ENCODE peak calls at places on chromosomes 11 and 22, in seven cellular contexts. N is NCI-H1048; M is HFFc6; W is NT2/D1; E is CD8-positive, alpha-beta T cell; U is left ventricle myocardium inferior; T is cerebellar cortex. F is an unnamed sample.

GRCh38 chr11:75996523-75997272 is 181.7 kb downstream of the UVRAG start:
- DNase-seq in T (no peak), E (no peak), U (no peak), N (no peak), M (no peak), W (no peak), F (no peak)

GRCh38 chr22:20084547-20085413 is 4.7 kb downstream of the DGCR8 start:
- DNase-seq in E (no peak), M (no peak), N (peak), W (no peak), U (no peak), T (no peak), F (peak)

GRCh38 chr11:80487952-80488351 is 1047.1 kb upstream of the TENM4 start:
- DNase-seq in E (no peak), U (no peak), M (no peak), W (no peak), T (no peak), N (no peak), F (no peak)

GRCh38 chr11:115561116-115561515 is 56.9 kb upstream of the CADM1 start:
- DNase-seq in W (no peak), U (no peak), T (no peak), N (no peak), M (no peak), E (no peak), F (no peak)

GRCh38 chr11:76838422-76839068 is 22.2 kb upstream of the ACER3 start:
- DNase-seq in E (no peak), U (no peak), W (no peak), M (no peak), N (no peak), T (peak), F (no peak)

GRCh38 chr22:21669026-21669425 is 3.2 kb downstream of the PPIL2 start:
- DNase-seq in M (no peak), T (no peak), W (no peak), E (no peak), U (no peak), N (no peak), F (no peak)

GRCh38 chr11:106690923-106691322 is 327.4 kb downstream of the GUCY1A2 start:
- DNase-seq in E (no peak), U (no peak), M (no peak), T (no peak), N (no peak), W (no peak), F (no peak)

GRCh38 chr11:12876340-12876739 is 132.8 kb upstream of the RASSF10 start:
- DNase-seq in M (no peak), U (no peak), E (no peak), W (no peak), T (no peak), N (no peak), F (no peak)

GRCh38 chr11:11095971-11096370 is 238.1 kb upstream of the ZBED5 start:
- DNase-seq in E (no peak), M (no peak), U (no peak), W (no peak), N (no peak), T (no peak), F (no peak)

GRCh38 chr22:30282616-30283046 is 6.7 kb downstream of the CASTOR1 start:
- DNase-seq in E (no peak), W (no peak), N (no peak), M (no peak), U (no peak), T (no peak), F (no peak)

GRCh38 chr11:123313261-123313660 is 116.8 kb upstream of the GRAMD1B start:
- DNase-seq in E (no peak), N (no peak), M (no peak), T (no peak), W (no peak), U (no peak), F (no peak)

GRCh38 chr11:6418958-6419611 is at the start of gene APBB1:
- DNase-seq in N (no peak), E (peak), T (peak), W (no peak), M (peak), U (peak), F (no peak)

GRCh38 chr22:35467788-35468187 is 67.8 kb downstream of the MCM5 start:
- DNase-seq in E (no peak), N (no peak), T (peak), U (peak), W (no peak), M (no peak), F (no peak)

GRCh38 chr11:44032304-44033085 is 15.3 kb upstream of the ACCSL start:
- DNase-seq in T (no peak), W (no peak), N (no peak), U (peak), E (no peak), M (peak), F (no peak)

F was measured in iPS DF 19.7.